ENCODE peak calls at places on chromosome 5, in five cellular contexts. One of them, this sample, is unnamed.

GRCh38 chr5:174325441-174325840 is 279.9 kb downstream of the NSG2 start:
- DNase-seq in brain microvascular endothelial cell: no peak
- DNase-seq in bronchial epithelial cell: no peak
- DNase-seq in heart right ventricle: no peak
- DNase-seq in left lung: no peak
- DNase-seq in this sample: no peak

GRCh38 chr5:172147857-172148256 is 40.2 kb downstream of the STK10 start:
- DNase-seq in bronchial epithelial cell: no peak
- DNase-seq in heart right ventricle: no peak
- DNase-seq in left lung: peak; percentile 26
- DNase-seq in brain microvascular endothelial cell: no peak
- DNase-seq in this sample: no peak

GRCh38 chr5:946720-947625 is 54.3 kb downstream of the TRIP13 start:
- DNase-seq in brain microvascular endothelial cell: no peak
- DNase-seq in left lung: no peak
- DNase-seq in heart right ventricle: no peak
- DNase-seq in bronchial epithelial cell: no peak
- DNase-seq in this sample: no peak

GRCh38 chr5:74506119-74506518 is 134.4 kb downstream of the ENC1 start:
- DNase-seq in left lung: no peak
- DNase-seq in brain microvascular endothelial cell: no peak
- DNase-seq in bronchial epithelial cell: no peak
- DNase-seq in heart right ventricle: no peak
- DNase-seq in this sample: no peak

GRCh38 chr5:164175083-164175482 is 669.7 kb downstream of the MAT2B start:
- DNase-seq in brain microvascular endothelial cell: no peak
- DNase-seq in bronchial epithelial cell: peak; percentile 23
- DNase-seq in heart right ventricle: no peak
- DNase-seq in left lung: no peak
- DNase-seq in this sample: peak; percentile 68

GRCh38 chr5:151870820-151871219 is 53.8 kb downstream of the GLRA1 start:
- DNase-seq in heart right ventricle: no peak
- DNase-seq in brain microvascular endothelial cell: peak; percentile 90
- DNase-seq in left lung: no peak
- DNase-seq in bronchial epithelial cell: peak; percentile 66
- DNase-seq in this sample: no peak

GRCh38 chr5:114116981-114117380 is 244.9 kb upstream of the KCNN2 start:
- DNase-seq in bronchial epithelial cell: no peak
- DNase-seq in heart right ventricle: no peak
- DNase-seq in left lung: no peak
- DNase-seq in brain microvascular endothelial cell: no peak
- DNase-seq in this sample: no peak

GRCh38 chr5:37665889-37666288 is 174.0 kb downstream of the GDNF start:
- DNase-seq in heart right ventricle: peak; percentile 73
- DNase-seq in bronchial epithelial cell: no peak
- DNase-seq in left lung: peak; percentile 44
- DNase-seq in brain microvascular endothelial cell: no peak
- DNase-seq in this sample: peak; percentile 29

GRCh38 chr5:65760504-65761275 is 38.7 kb downstream of the NLN start:
- DNase-seq in bronchial epithelial cell: peak; percentile 57
- DNase-seq in left lung: no peak
- DNase-seq in heart right ventricle: peak; percentile 56
- DNase-seq in brain microvascular endothelial cell: peak; percentile 37
- DNase-seq in this sample: peak; percentile 82

GRCh38 chr5:174895360-174895759 is 171.0 kb downstream of the MSX2 start:
- DNase-seq in brain microvascular endothelial cell: no peak
- DNase-seq in bronchial epithelial cell: no peak
- DNase-seq in left lung: no peak
- DNase-seq in heart right ventricle: no peak
- DNase-seq in this sample: no peak

GRCh38 chr5:10400411-10400810 is 41.3 kb upstream of the ROPN1L start:
- DNase-seq in bronchial epithelial cell: no peak
- DNase-seq in left lung: no peak
- DNase-seq in heart right ventricle: no peak
- DNase-seq in brain microvascular endothelial cell: no peak
- DNase-seq in this sample: no peak

GRCh38 chr5:10403829-10404228 is 37.9 kb upstream of the ROPN1L start:
- DNase-seq in brain microvascular endothelial cell: no peak
- DNase-seq in heart right ventricle: no peak
- DNase-seq in bronchial epithelial cell: no peak
- DNase-seq in left lung: no peak
- DNase-seq in this sample: no peak

GRCh38 chr5:10400834-10401233 is 40.8 kb upstream of the ROPN1L start:
- DNase-seq in left lung: no peak
- DNase-seq in brain microvascular endothelial cell: no peak
- DNase-seq in heart right ventricle: no peak
- DNase-seq in bronchial epithelial cell: peak; percentile 3
- DNase-seq in this sample: peak; percentile 79

GRCh38 chr5:10399839-10400238 is 41.8 kb upstream of the ROPN1L start:
- DNase-seq in bronchial epithelial cell: no peak
- DNase-seq in brain microvascular endothelial cell: no peak
- DNase-seq in left lung: no peak
- DNase-seq in heart right ventricle: no peak
- DNase-seq in this sample: no peak

DNA sequence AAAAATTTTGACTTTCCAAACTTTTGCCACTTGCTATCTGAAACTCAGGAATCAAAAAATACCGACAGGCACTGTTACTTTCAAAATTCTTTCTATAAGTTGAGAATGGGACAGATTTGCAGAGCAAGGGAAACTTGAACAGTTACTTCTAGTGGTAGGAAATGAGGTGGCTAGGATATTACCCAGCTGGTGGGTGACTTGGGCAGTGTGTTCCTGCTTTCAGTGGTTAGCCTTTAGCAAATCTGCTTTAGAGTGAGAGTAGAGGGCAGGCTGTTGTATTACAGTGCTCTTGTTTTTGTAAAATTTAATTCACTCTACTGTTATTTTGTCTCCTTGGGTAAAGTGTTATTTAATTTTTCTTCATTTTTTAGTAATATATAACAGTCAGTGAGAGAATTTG is 40.2 kb upstream of the ROPN1L start:
- DNase-seq in bronchial epithelial cell: no peak
- DNase-seq in left lung: no peak
- DNase-seq in heart right ventricle: no peak
- DNase-seq in brain microvascular endothelial cell: no peak
- DNase-seq in this sample: no peak
- H3K4me3 ChIP-seq in bronchial epithelial cell: no peak overlapping the region
- H3K4me3 ChIP-seq in left lung: no peak overlapping the region
- H3K4me3 ChIP-seq in heart right ventricle: no peak overlapping the region
- H3K4me3 ChIP-seq in brain microvascular endothelial cell: no peak overlapping the region
- H3K4me3 ChIP-seq in this sample: no peak overlapping the region

GRCh38 chr5:176178789-176179188 is 59.4 kb upstream of the SIMC1 start:
- DNase-seq in bronchial epithelial cell: no peak
- DNase-seq in brain microvascular endothelial cell: no peak
- DNase-seq in left lung: no peak
- DNase-seq in heart right ventricle: no peak
- DNase-seq in this sample: no peak
- TF ChIP-seq CTCF in bronchial epithelial cell: no peak
- TF ChIP-seq CTCF in brain microvascular endothelial cell: no peak
- TF ChIP-seq CTCF in left lung: no peak
- TF ChIP-seq CTCF in heart right ventricle: no peak
- TF ChIP-seq CTCF in this sample: no peak

GRCh38 chr5:6722015-6722414 is 8.8 kb downstream of the TENT4A start:
- DNase-seq in bronchial epithelial cell: no peak
- DNase-seq in left lung: no peak
- DNase-seq in brain microvascular endothelial cell: no peak
- DNase-seq in heart right ventricle: no peak
- DNase-seq in this sample: peak; percentile 47

GRCh38 chr5:6719896-6720560 is 6.8 kb downstream of the TENT4A start:
- DNase-seq in left lung: no peak
- DNase-seq in heart right ventricle: no peak
- DNase-seq in bronchial epithelial cell: no peak
- DNase-seq in brain microvascular endothelial cell: no peak
- DNase-seq in this sample: peak; percentile 33

GRCh38 chr5:6721442-6721841 is 8.2 kb downstream of the TENT4A start:
- DNase-seq in heart right ventricle: no peak
- DNase-seq in bronchial epithelial cell: no peak
- DNase-seq in brain microvascular endothelial cell: no peak
- DNase-seq in left lung: no peak
- DNase-seq in this sample: no peak

GRCh38 chr5:6719417-6719816 is 6.2 kb downstream of the TENT4A start:
- DNase-seq in brain microvascular endothelial cell: no peak
- DNase-seq in bronchial epithelial cell: no peak
- DNase-seq in left lung: no peak
- DNase-seq in heart right ventricle: no peak
- DNase-seq in this sample: no peak

DNA sequence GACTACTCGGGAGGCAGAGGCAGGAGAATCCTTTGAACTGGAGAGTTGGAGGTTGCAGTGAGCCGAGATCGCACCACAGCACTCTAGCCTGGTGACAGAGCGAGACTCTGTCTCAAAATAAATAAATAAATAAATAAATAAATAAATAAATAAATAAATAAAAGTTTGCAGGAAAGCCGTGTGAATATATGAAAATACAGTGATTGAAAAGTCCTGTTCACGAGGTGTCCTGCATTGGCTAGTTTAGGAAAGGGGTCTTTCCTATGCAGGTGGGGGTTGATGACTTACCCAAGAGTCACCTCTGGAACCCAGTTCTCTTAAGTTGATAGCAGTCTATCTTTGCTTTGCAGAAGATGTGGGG is 7.3 kb downstream of the TENT4A start:
- DNase-seq in bronchial epithelial cell: no peak
- DNase-seq in left lung: no peak
- DNase-seq in brain microvascular endothelial cell: no peak
- DNase-seq in heart right ventricle: no peak
- DNase-seq in this sample: no peak
- H3K4me3 ChIP-seq in bronchial epithelial cell: no peak overlapping the region
- H3K4me3 ChIP-seq in left lung: no peak overlapping the region
- H3K4me3 ChIP-seq in brain microvascular endothelial cell: no peak overlapping the region
- H3K4me3 ChIP-seq in heart right ventricle: no peak overlapping the region
- H3K4me3 ChIP-seq in this sample: no peak overlapping the region

DNA sequence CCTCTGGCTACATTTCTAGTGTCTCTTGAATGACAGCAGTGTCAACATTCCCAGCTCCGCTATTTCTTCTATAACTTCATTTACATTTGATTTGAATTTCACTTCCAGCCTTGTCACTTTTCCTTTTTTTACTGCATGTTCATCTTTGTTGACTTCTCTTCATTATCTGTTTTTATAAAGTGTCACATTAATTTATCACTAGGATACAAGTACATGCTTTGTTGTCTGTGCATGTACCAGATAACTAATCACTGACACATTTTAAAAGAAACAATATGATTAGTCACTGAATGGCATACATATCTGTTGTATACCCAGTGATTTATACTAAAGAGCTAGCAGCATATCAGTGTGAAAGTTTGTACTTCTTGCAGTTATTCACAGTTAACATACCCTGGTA is 29.1 kb downstream of the ARSK start:
- DNase-seq in heart right ventricle: no peak
- DNase-seq in bronchial epithelial cell: peak; percentile 58
- DNase-seq in brain microvascular endothelial cell: no peak
- DNase-seq in left lung: no peak
- DNase-seq in this sample: no peak
- TF ChIP-seq CTCF in heart right ventricle: no peak
- TF ChIP-seq CTCF in bronchial epithelial cell: no peak
- TF ChIP-seq CTCF in brain microvascular endothelial cell: no peak
- TF ChIP-seq CTCF in left lung: no peak
- TF ChIP-seq CTCF in this sample: no peak

GRCh38 chr5:81850932-81851331 is 100.0 kb upstream of the SSBP2 start:
- DNase-seq in left lung: no peak
- DNase-seq in heart right ventricle: no peak
- DNase-seq in bronchial epithelial cell: no peak
- DNase-seq in brain microvascular endothelial cell: no peak
- DNase-seq in this sample: no peak
- H3K4me3 ChIP-seq in left lung: no peak overlapping the region
- H3K4me3 ChIP-seq in heart right ventricle: peak overlapping the region; percentile 29
- H3K4me3 ChIP-seq in bronchial epithelial cell: no peak overlapping the region
- H3K4me3 ChIP-seq in brain microvascular endothelial cell: no peak overlapping the region
- H3K4me3 ChIP-seq in this sample: no peak overlapping the region

DNA sequence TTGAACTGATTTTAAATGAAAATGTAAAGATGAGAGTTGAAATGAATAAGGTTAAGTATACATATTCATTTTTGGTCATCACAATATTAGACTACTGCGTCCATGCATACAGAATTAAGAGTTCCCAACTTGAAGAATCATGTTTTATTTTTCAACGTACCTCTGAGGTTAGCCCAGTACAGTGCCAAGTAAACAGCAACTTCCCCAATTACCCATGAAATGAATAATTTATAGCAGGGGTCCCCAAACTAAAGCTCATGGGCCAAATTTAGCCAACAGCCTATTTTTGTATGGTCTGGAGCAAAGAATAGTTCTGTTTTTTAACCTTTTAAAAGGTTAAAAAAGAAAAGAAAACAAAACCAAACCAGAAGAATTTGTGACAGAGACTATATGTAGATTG is 167.9 kb downstream of the CDC42SE2 start:
- DNase-seq in brain microvascular endothelial cell: no peak
- DNase-seq in bronchial epithelial cell: no peak
- DNase-seq in left lung: no peak
- DNase-seq in heart right ventricle: no peak
- DNase-seq in this sample: no peak
- TF ChIP-seq CTCF in brain microvascular endothelial cell: no peak
- TF ChIP-seq CTCF in bronchial epithelial cell: no peak
- TF ChIP-seq CTCF in left lung: no peak
- TF ChIP-seq CTCF in heart right ventricle: no peak
- TF ChIP-seq CTCF in this sample: no peak

GRCh38 chr5:112734597-112734996 is 3.1 kb upstream of the APC start:
- DNase-seq in bronchial epithelial cell: no peak
- DNase-seq in brain microvascular endothelial cell: no peak
- DNase-seq in left lung: no peak
- DNase-seq in heart right ventricle: no peak
- DNase-seq in this sample: no peak

GRCh38 chr5:112735702-112736101 is 2.0 kb upstream of the APC start:
- DNase-seq in left lung: no peak
- DNase-seq in bronchial epithelial cell: peak; percentile 55
- DNase-seq in heart right ventricle: no peak
- DNase-seq in brain microvascular endothelial cell: no peak
- DNase-seq in this sample: peak; percentile 28

GRCh38 chr5:112738180-112738560 is 485 bp downstream of the APC start:
- DNase-seq in brain microvascular endothelial cell: peak; percentile 21
- DNase-seq in bronchial epithelial cell: no peak
- DNase-seq in left lung: no peak
- DNase-seq in heart right ventricle: no peak
- DNase-seq in this sample: peak; percentile 29

GRCh38 chr5:112737472-112738179 is at the start of gene APC:
- DNase-seq in left lung: peak; percentile 92
- DNase-seq in heart right ventricle: peak; percentile 94
- DNase-seq in brain microvascular endothelial cell: peak; percentile 95
- DNase-seq in bronchial epithelial cell: peak; percentile 79
- DNase-seq in this sample: peak; percentile 92

DNA sequence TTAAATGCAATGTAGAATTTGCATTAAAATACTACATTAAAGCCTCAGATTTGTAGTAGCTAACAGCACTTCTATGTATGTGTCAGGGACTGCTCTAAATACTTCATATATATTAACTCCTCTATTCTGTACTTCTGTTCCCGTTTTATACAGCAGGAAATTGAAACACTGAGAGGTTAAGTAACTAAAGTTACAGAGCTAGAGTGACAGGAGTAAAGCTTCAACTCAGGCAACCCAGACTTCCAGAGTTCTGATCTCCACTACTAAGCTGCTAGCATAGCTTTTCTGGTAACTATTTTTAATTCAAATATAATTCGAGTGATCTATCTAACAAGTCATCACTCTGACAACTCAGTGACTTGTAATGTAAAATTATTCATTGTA is 605 bp upstream of the APC start:
- DNase-seq in left lung: no peak
- DNase-seq in heart right ventricle: no peak
- DNase-seq in bronchial epithelial cell: no peak
- DNase-seq in brain microvascular endothelial cell: no peak
- DNase-seq in this sample: peak; percentile 11
- H3K4me3 ChIP-seq in left lung: peak overlapping the region; percentile 50
- H3K4me3 ChIP-seq in heart right ventricle: peak overlapping the region; percentile 47
- H3K4me3 ChIP-seq in bronchial epithelial cell: peak overlapping the region; percentile 57
- H3K4me3 ChIP-seq in brain microvascular endothelial cell: peak overlapping the region; percentile 84
- H3K4me3 ChIP-seq in this sample: peak overlapping the region; percentile 91